ENCODE peak calls at places on chromosome 2, in seven cellular contexts. One of them, this sample, is unnamed.

GRCh38 chr2:150974864-150975263 is 286.8 kb downstream of the RBM43 start:
- DNase-seq in glomerular endothelial cell: no peak
- DNase-seq in fibroblast of villous mesenchyme: peak; percentile 92
- DNase-seq in RPMI8226: no peak
- DNase-seq in upper lobe of right lung: no peak
- DNase-seq in stimulated activated CD4-positive, alpha-beta T cell treated with anti-CD3 and anti-CD28 coated beads, Interleukin-15, amount 100 ng/mL, for 48 hours: no peak
- DNase-seq in HFFc6: no peak
- DNase-seq in this sample: no peak

GRCh38 chr2:131488306-131489205 is 3.6 kb downstream of the MZT2A start:
- DNase-seq in glomerular endothelial cell: no peak
- DNase-seq in fibroblast of villous mesenchyme: no peak
- DNase-seq in RPMI8226: no peak
- DNase-seq in upper lobe of right lung: no peak
- DNase-seq in stimulated activated CD4-positive, alpha-beta T cell treated with anti-CD3 and anti-CD28 coated beads, Interleukin-15, amount 100 ng/mL, for 48 hours: no peak
- DNase-seq in HFFc6: no peak
- DNase-seq in this sample: no peak

GRCh38 chr2:120310136-120310535 is 35.8 kb upstream of the INHBB start:
- DNase-seq in glomerular endothelial cell: no peak
- DNase-seq in fibroblast of villous mesenchyme: no peak
- DNase-seq in RPMI8226: no peak
- DNase-seq in upper lobe of right lung: no peak
- DNase-seq in stimulated activated CD4-positive, alpha-beta T cell treated with anti-CD3 and anti-CD28 coated beads, Interleukin-15, amount 100 ng/mL, for 48 hours: no peak
- DNase-seq in HFFc6: no peak
- DNase-seq in this sample: no peak

GRCh38 chr2:71685073-71685848 is 231.9 kb downstream of the DYSF start:
- DNase-seq in glomerular endothelial cell: no peak
- DNase-seq in fibroblast of villous mesenchyme: no peak
- DNase-seq in RPMI8226: no peak
- DNase-seq in upper lobe of right lung: peak; percentile 59
- DNase-seq in stimulated activated CD4-positive, alpha-beta T cell treated with anti-CD3 and anti-CD28 coated beads, Interleukin-15, amount 100 ng/mL, for 48 hours: no peak
- DNase-seq in HFFc6: no peak
- DNase-seq in this sample: peak; percentile 54

GRCh38 chr2:43018179-43019024 is 208.0 kb downstream of the ZFP36L2 start:
- DNase-seq in glomerular endothelial cell: no peak
- DNase-seq in fibroblast of villous mesenchyme: peak; percentile 98
- DNase-seq in RPMI8226: no peak
- DNase-seq in upper lobe of right lung: peak; percentile 93
- DNase-seq in stimulated activated CD4-positive, alpha-beta T cell treated with anti-CD3 and anti-CD28 coated beads, Interleukin-15, amount 100 ng/mL, for 48 hours: no peak
- DNase-seq in HFFc6: peak; percentile 50
- DNase-seq in this sample: peak; percentile 22

GRCh38 chr2:115412501-115412900 is 970.1 kb downstream of the DPP10 start:
- DNase-seq in glomerular endothelial cell: no peak
- DNase-seq in fibroblast of villous mesenchyme: no peak
- DNase-seq in RPMI8226: no peak
- DNase-seq in upper lobe of right lung: no peak
- DNase-seq in stimulated activated CD4-positive, alpha-beta T cell treated with anti-CD3 and anti-CD28 coated beads, Interleukin-15, amount 100 ng/mL, for 48 hours: no peak
- DNase-seq in HFFc6: no peak
- DNase-seq in this sample: no peak

GRCh38 chr2:36450466-36451196 is 95.1 kb downstream of the CRIM1 start:
- DNase-seq in glomerular endothelial cell: no peak
- DNase-seq in fibroblast of villous mesenchyme: peak; percentile 81
- DNase-seq in RPMI8226: no peak
- DNase-seq in upper lobe of right lung: no peak
- DNase-seq in stimulated activated CD4-positive, alpha-beta T cell treated with anti-CD3 and anti-CD28 coated beads, Interleukin-15, amount 100 ng/mL, for 48 hours: no peak
- DNase-seq in HFFc6: peak; percentile 85
- DNase-seq in this sample: no peak

GRCh38 chr2:40488101-40488598 is 36.3 kb upstream of the SLC8A1 start:
- DNase-seq in glomerular endothelial cell: no peak
- DNase-seq in fibroblast of villous mesenchyme: peak; percentile 55
- DNase-seq in RPMI8226: peak; percentile 28
- DNase-seq in upper lobe of right lung: no peak
- DNase-seq in stimulated activated CD4-positive, alpha-beta T cell treated with anti-CD3 and anti-CD28 coated beads, Interleukin-15, amount 100 ng/mL, for 48 hours: no peak
- DNase-seq in HFFc6: peak; percentile 45
- DNase-seq in this sample: no peak

This sample was measured in natural killer cell treated with Interleukin-12 subunit alpha and Interleukin-12 subunit beta and Interleukin-15 and Interleukin-18, amount 100 ng/mL, for 72 hours.